ENCODE peak calls at places on chromosomes 11 and 22, in six cellular contexts. One of them, this sample, is unnamed.
A peak's percentile ranks its signal among the peaks of the same experiment; 100 is the strongest.

GRCh38 chr22:37121887-37122591 is 12.5 kb upstream of the TMPRSS6 start:
- DNase-seq in fibroblast of mammary gland: peak; percentile 14
- DNase-seq in mesothelial cell of epicardium: no peak
- DNase-seq in lung: no peak
- DNase-seq in lower lobe of right lung: no peak
- DNase-seq in GM12865: peak; percentile 89
- DNase-seq in this sample: no peak

GRCh38 chr11:95593101-95593500 is 196.5 kb downstream of the FAM76B start:
- DNase-seq in fibroblast of mammary gland: peak; percentile 64
- DNase-seq in mesothelial cell of epicardium: no peak
- DNase-seq in lung: no peak
- DNase-seq in lower lobe of right lung: no peak
- DNase-seq in GM12865: no peak
- DNase-seq in this sample: no peak

GRCh38 chr22:22576244-22576988 is 17.4 kb upstream of the PRAME start:
- DNase-seq in fibroblast of mammary gland: peak; percentile 44
- DNase-seq in mesothelial cell of epicardium: peak; percentile 43
- DNase-seq in lung: no peak
- DNase-seq in lower lobe of right lung: no peak
- DNase-seq in GM12865: peak; percentile 18
- DNase-seq in this sample: peak; percentile 80

GRCh38 chr11:117657801-117658200 is 139.2 kb downstream of the DSCAML1 start:
- DNase-seq in fibroblast of mammary gland: no peak
- DNase-seq in mesothelial cell of epicardium: no peak
- DNase-seq in lung: no peak
- DNase-seq in lower lobe of right lung: no peak
- DNase-seq in GM12865: no peak
- DNase-seq in this sample: no peak

GRCh38 chr11:68297494-68297811 is 14.9 kb upstream of the LRP5 start:
- DNase-seq in fibroblast of mammary gland: no peak
- DNase-seq in mesothelial cell of epicardium: no peak
- DNase-seq in lung: no peak
- DNase-seq in lower lobe of right lung: no peak
- DNase-seq in GM12865: no peak
- DNase-seq in this sample: no peak

GRCh38 chr11:129828301-129828836 is 12.7 kb downstream of the TMEM45B start:
- DNase-seq in fibroblast of mammary gland: no peak
- DNase-seq in mesothelial cell of epicardium: no peak
- DNase-seq in lung: peak; percentile 67
- DNase-seq in lower lobe of right lung: no peak
- DNase-seq in GM12865: no peak
- DNase-seq in this sample: no peak

GRCh38 chr22:33512961-33513360 is 407.3 kb downstream of the LARGE1 start:
- DNase-seq in fibroblast of mammary gland: peak; percentile 35
- DNase-seq in mesothelial cell of epicardium: no peak
- DNase-seq in lung: no peak
- DNase-seq in lower lobe of right lung: no peak
- DNase-seq in GM12865: no peak
- DNase-seq in this sample: peak; percentile 15

GRCh38 chr11:19450282-19450681 is 209.5 kb upstream of the E2F8 start:
- DNase-seq in fibroblast of mammary gland: no peak
- DNase-seq in mesothelial cell of epicardium: no peak
- DNase-seq in lung: no peak
- DNase-seq in lower lobe of right lung: no peak
- DNase-seq in GM12865: no peak
- DNase-seq in this sample: no peak

GRCh38 chr22:30216710-30217109 is 29.8 kb downstream of the LIF start:
- DNase-seq in fibroblast of mammary gland: no peak
- DNase-seq in mesothelial cell of epicardium: no peak
- DNase-seq in lung: no peak
- DNase-seq in lower lobe of right lung: no peak
- DNase-seq in GM12865: no peak
- DNase-seq in this sample: no peak

GRCh38 chr22:47804281-47804680 is 1041.8 kb downstream of the TBC1D22A start:
- DNase-seq in fibroblast of mammary gland: no peak
- DNase-seq in mesothelial cell of epicardium: no peak
- DNase-seq in lung: no peak
- DNase-seq in lower lobe of right lung: no peak
- DNase-seq in GM12865: no peak
- DNase-seq in this sample: no peak

GRCh38 chr11:117874253-117874909 is 2.1 kb downstream of the FXYD6 start:
- DNase-seq in fibroblast of mammary gland: no peak
- DNase-seq in mesothelial cell of epicardium: no peak
- DNase-seq in lung: no peak
- DNase-seq in lower lobe of right lung: no peak
- DNase-seq in GM12865: no peak
- DNase-seq in this sample: no peak

GRCh38 chr22:24156146-24156914 is 25.0 kb upstream of the SUSD2 start:
- DNase-seq in fibroblast of mammary gland: peak; percentile 48
- DNase-seq in mesothelial cell of epicardium: no peak
- DNase-seq in lung: no peak
- DNase-seq in lower lobe of right lung: peak; percentile 70
- DNase-seq in GM12865: peak; percentile 76
- DNase-seq in this sample: peak; percentile 55

GRCh38 chr11:37946155-37946766 is 1348.2 kb upstream of the RAG2 start:
- DNase-seq in fibroblast of mammary gland: peak; percentile 30
- DNase-seq in mesothelial cell of epicardium: no peak
- DNase-seq in lung: no peak
- DNase-seq in lower lobe of right lung: no peak
- DNase-seq in GM12865: peak; percentile 40
- DNase-seq in this sample: peak; percentile 35

GRCh38 chr22:40008726-40009125 is 14.0 kb downstream of the FAM83F start:
- DNase-seq in fibroblast of mammary gland: no peak
- DNase-seq in mesothelial cell of epicardium: no peak
- DNase-seq in lung: no peak
- DNase-seq in lower lobe of right lung: no peak
- DNase-seq in GM12865: no peak
- DNase-seq in this sample: no peak

GRCh38 chr11:62879554-62879953 is 1.1 kb upstream of the SLC3A2 start:
- DNase-seq in fibroblast of mammary gland: peak; percentile 54
- DNase-seq in mesothelial cell of epicardium: no peak
- DNase-seq in lung: peak; percentile 32
- DNase-seq in lower lobe of right lung: no peak
- DNase-seq in GM12865: no peak
- DNase-seq in this sample: no peak

GRCh38 chr11:1851437-1852180 is 1.3 kb upstream of the LSP1 start:
- DNase-seq in fibroblast of mammary gland: no peak
- DNase-seq in mesothelial cell of epicardium: no peak
- DNase-seq in lung: no peak
- DNase-seq in lower lobe of right lung: no peak
- DNase-seq in GM12865: peak; percentile 25
- DNase-seq in this sample: no peak

GRCh38 chr11:19018901-19019300 is 41.6 kb downstream of the MRGPRX2 start:
- DNase-seq in fibroblast of mammary gland: no peak
- DNase-seq in mesothelial cell of epicardium: no peak
- DNase-seq in lung: no peak
- DNase-seq in lower lobe of right lung: no peak
- DNase-seq in GM12865: no peak
- DNase-seq in this sample: peak; percentile 77

GRCh38 chr22:40332319-40332781 is 13.9 kb upstream of the ADSL start:
- DNase-seq in fibroblast of mammary gland: peak; percentile 44
- DNase-seq in mesothelial cell of epicardium: no peak
- DNase-seq in lung: no peak
- DNase-seq in lower lobe of right lung: no peak
- DNase-seq in GM12865: no peak
- DNase-seq in this sample: no peak

GRCh38 chr11:57294225-57295131 is 30.3 kb downstream of the TNKS1BP1 start:
- DNase-seq in fibroblast of mammary gland: peak; percentile 59
- DNase-seq in mesothelial cell of epicardium: no peak
- DNase-seq in lung: peak; percentile 83
- DNase-seq in lower lobe of right lung: no peak
- DNase-seq in GM12865: no peak
- DNase-seq in this sample: no peak

GRCh38 chr11:35030716-35031213 is 108.2 kb upstream of the CD44 start:
- DNase-seq in fibroblast of mammary gland: peak; percentile 99
- DNase-seq in mesothelial cell of epicardium: no peak
- DNase-seq in lung: peak; percentile 37
- DNase-seq in lower lobe of right lung: no peak
- DNase-seq in GM12865: peak; percentile 51
- DNase-seq in this sample: no peak

GRCh38 chr11:46850829-46851380 is 4.8 kb upstream of the CKAP5 start:
- DNase-seq in fibroblast of mammary gland: no peak
- DNase-seq in mesothelial cell of epicardium: no peak
- DNase-seq in lung: no peak
- DNase-seq in lower lobe of right lung: no peak
- DNase-seq in GM12865: no peak
- DNase-seq in this sample: no peak

GRCh38 chr11:8082391-8083087 is 1.5 kb downstream of the TUB start:
- DNase-seq in fibroblast of mammary gland: peak; percentile 31
- DNase-seq in mesothelial cell of epicardium: no peak
- DNase-seq in lung: no peak
- DNase-seq in lower lobe of right lung: no peak
- DNase-seq in GM12865: no peak
- DNase-seq in this sample: peak; percentile 40

GRCh38 chr11:60984149-60984548 is 12.7 kb downstream of the CD6 start:
- DNase-seq in fibroblast of mammary gland: no peak
- DNase-seq in mesothelial cell of epicardium: no peak
- DNase-seq in lung: no peak
- DNase-seq in lower lobe of right lung: no peak
- DNase-seq in GM12865: no peak
- DNase-seq in this sample: no peak

GRCh38 chr11:60985501-60985900 is 14.0 kb downstream of the CD6 start:
- DNase-seq in fibroblast of mammary gland: no peak
- DNase-seq in mesothelial cell of epicardium: no peak
- DNase-seq in lung: no peak
- DNase-seq in lower lobe of right lung: no peak
- DNase-seq in GM12865: no peak
- DNase-seq in this sample: no peak

GRCh38 chr11:60981515-60981914 is 10.0 kb downstream of the CD6 start:
- DNase-seq in fibroblast of mammary gland: no peak
- DNase-seq in mesothelial cell of epicardium: no peak
- DNase-seq in lung: no peak
- DNase-seq in lower lobe of right lung: no peak
- DNase-seq in GM12865: no peak
- DNase-seq in this sample: no peak

GRCh38 chr11:60984616-60985015 is 13.1 kb downstream of the CD6 start:
- DNase-seq in fibroblast of mammary gland: no peak
- DNase-seq in mesothelial cell of epicardium: no peak
- DNase-seq in lung: no peak
- DNase-seq in lower lobe of right lung: no peak
- DNase-seq in GM12865: no peak
- DNase-seq in this sample: no peak

DNA sequence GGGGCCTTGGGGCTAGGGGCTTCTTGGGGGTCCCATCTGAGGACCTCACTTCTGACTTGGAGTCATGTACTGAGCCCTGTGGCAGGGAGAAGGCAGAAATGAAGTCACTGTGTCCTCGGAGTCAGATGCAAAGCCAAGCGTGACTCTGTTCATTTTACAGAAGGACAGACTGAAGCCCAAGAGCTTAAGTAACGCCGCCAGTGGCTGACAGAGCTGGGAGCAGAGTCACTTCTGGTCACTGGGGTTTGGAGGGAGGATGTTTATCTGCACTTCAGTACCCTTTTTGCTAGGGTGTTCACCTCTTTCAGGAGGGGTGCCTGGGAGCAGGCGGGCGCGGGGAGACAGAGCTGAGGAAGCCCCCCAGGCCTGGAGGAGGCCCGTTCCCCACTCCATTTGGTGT is 10.7 kb downstream of the CD6 start:
- DNase-seq in fibroblast of mammary gland: no peak
- DNase-seq in mesothelial cell of epicardium: no peak
- DNase-seq in lung: no peak
- DNase-seq in lower lobe of right lung: no peak
- DNase-seq in GM12865: no peak
- DNase-seq in this sample: no peak
- TF ChIP-seq CTCF in fibroblast of mammary gland: no peak
- TF ChIP-seq CTCF in mesothelial cell of epicardium: no peak
- TF ChIP-seq CTCF in lung: no peak
- TF ChIP-seq CTCF in lower lobe of right lung: no peak
- TF ChIP-seq CTCF in GM12865: no peak
- TF ChIP-seq CTCF in this sample: no peak

GRCh38 chr22:43226368-43226979 is 39.5 kb upstream of the TTLL12 start:
- DNase-seq in fibroblast of mammary gland: no peak
- DNase-seq in mesothelial cell of epicardium: no peak
- DNase-seq in lung: no peak
- DNase-seq in lower lobe of right lung: no peak
- DNase-seq in GM12865: no peak
- DNase-seq in this sample: peak; percentile 70
- TF ChIP-seq CTCF in fibroblast of mammary gland: no peak
- TF ChIP-seq CTCF in mesothelial cell of epicardium: no peak
- TF ChIP-seq CTCF in lung: no peak
- TF ChIP-seq CTCF in lower lobe of right lung: no peak
- TF ChIP-seq CTCF in GM12865: no peak
- TF ChIP-seq CTCF in this sample: no peak

DNA sequence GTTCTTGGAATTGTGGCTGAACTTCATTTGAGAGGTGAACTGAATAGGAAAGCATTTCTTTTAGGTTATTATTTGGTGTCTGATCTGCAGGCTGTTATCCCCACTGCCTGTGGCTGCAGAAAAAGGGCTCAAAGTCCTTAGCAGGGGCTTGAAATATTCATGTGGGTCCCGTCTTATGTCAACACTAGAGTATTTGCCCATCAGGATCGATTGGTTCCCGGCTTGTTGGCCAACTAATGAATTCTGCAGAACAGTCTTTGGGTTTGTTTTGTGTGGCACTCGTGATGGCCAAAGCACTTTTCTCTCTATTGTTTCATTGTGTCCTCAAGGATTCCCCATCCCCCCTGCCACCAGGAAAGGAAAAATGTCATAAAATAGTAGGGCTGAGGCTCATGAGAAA is 211.9 kb downstream of the MYO18B start:
- DNase-seq in fibroblast of mammary gland: no peak
- DNase-seq in mesothelial cell of epicardium: no peak
- DNase-seq in lung: no peak
- DNase-seq in lower lobe of right lung: no peak
- DNase-seq in GM12865: no peak
- DNase-seq in this sample: no peak
- TF ChIP-seq CTCF in fibroblast of mammary gland: no peak
- TF ChIP-seq CTCF in mesothelial cell of epicardium: no peak
- TF ChIP-seq CTCF in lung: no peak
- TF ChIP-seq CTCF in lower lobe of right lung: no peak
- TF ChIP-seq CTCF in GM12865: no peak
- TF ChIP-seq CTCF in this sample: no peak

GRCh38 chr11:86955111-86955673 is at the start of gene FZD4:
- DNase-seq in fibroblast of mammary gland: peak; percentile 75
- DNase-seq in mesothelial cell of epicardium: peak; percentile 92
- DNase-seq in lung: peak; percentile 87
- DNase-seq in lower lobe of right lung: peak; percentile 93
- DNase-seq in GM12865: peak; percentile 87
- DNase-seq in this sample: peak; percentile 94

GRCh38 chr11:86958259-86958658 is 3.1 kb upstream of the FZD4 start:
- DNase-seq in fibroblast of mammary gland: no peak
- DNase-seq in mesothelial cell of epicardium: no peak
- DNase-seq in lung: no peak
- DNase-seq in lower lobe of right lung: no peak
- DNase-seq in GM12865: no peak
- DNase-seq in this sample: no peak

GRCh38 chr11:86952933-86953637 is 2.1 kb downstream of the FZD4 start:
- DNase-seq in fibroblast of mammary gland: peak; percentile 69
- DNase-seq in mesothelial cell of epicardium: no peak
- DNase-seq in lung: no peak
- DNase-seq in lower lobe of right lung: no peak
- DNase-seq in GM12865: no peak
- DNase-seq in this sample: no peak

GRCh38 chr11:86954288-86955110 is 696 bp downstream of the FZD4 start:
- DNase-seq in fibroblast of mammary gland: no peak
- DNase-seq in mesothelial cell of epicardium: no peak
- DNase-seq in lung: peak; percentile 33
- DNase-seq in lower lobe of right lung: peak; percentile 52
- DNase-seq in GM12865: peak; percentile 7
- DNase-seq in this sample: peak; percentile 43

GRCh38 chr11:86955674-86956522 is 703 bp upstream of the FZD4 start:
- DNase-seq in fibroblast of mammary gland: peak; percentile 58
- DNase-seq in mesothelial cell of epicardium: peak; percentile 75
- DNase-seq in lung: peak; percentile 75
- DNase-seq in lower lobe of right lung: peak; percentile 86
- DNase-seq in GM12865: peak; percentile 59
- DNase-seq in this sample: peak; percentile 89
- TF ChIP-seq CTCF in fibroblast of mammary gland: no peak
- TF ChIP-seq CTCF in mesothelial cell of epicardium: no peak
- TF ChIP-seq CTCF in lung: peak; percentile 3
- TF ChIP-seq CTCF in lower lobe of right lung: peak; percentile 31
- TF ChIP-seq CTCF in GM12865: peak; percentile 7
- TF ChIP-seq CTCF in this sample: no peak

This sample was measured in nephron progenitor cell.